ENCODE peak calls at places on chromosomes 1 and 21, in nine cellular contexts. X is adrenal gland, W is BJ, M is fibroblast of mammary gland, G is glutamatergic neuron, J is GM12864, B is heart left ventricle, V is dorsolateral prefrontal cortex, Z is OCI-LY7. R is an unnamed sample.

GRCh38 chr1:164440222-164440621 is 118.8 kb upstream of the PBX1 start:
- DNase-seq in X (peak; percentile 52), W (no peak), M (peak; percentile 24), G (no peak), J (no peak), B (peak; percentile 48), V (peak; percentile 17), Z (no peak), R (no peak)

GRCh38 chr1:218460367-218460766 is 115.2 kb downstream of the TGFB2 start:
- DNase-seq in X (no peak), W (peak; percentile 59), M (peak; percentile 55), G (no peak), J (no peak), B (peak; percentile 57), V (peak; percentile 25), Z (no peak), R (no peak)

GRCh38 chr1:67575861-67576260 is 109.1 kb upstream of the GADD45A start:
- DNase-seq in X (no peak), W (peak; percentile 58), M (peak; percentile 80), G (no peak), J (no peak), B (no peak), V (no peak), Z (no peak), R (no peak)

GRCh38 chr1:185488673-185489311 is 171.7 kb upstream of the IVNS1ABP start:
- DNase-seq in X (peak; percentile 76), W (no peak), M (no peak), G (no peak), J (no peak), B (no peak), V (no peak), Z (no peak), R (no peak)

GRCh38 chr21:27569091-27569490 is 602.2 kb upstream of the ADAMTS5 start:
- DNase-seq in X (no peak), W (no peak), M (peak; percentile 33), G (no peak), J (no peak), B (no peak), V (no peak), Z (no peak), R (no peak)

GRCh38 chr1:65209005-65209885 is 61.2 kb downstream of the AK4 start:
- DNase-seq in X (peak; percentile 17), W (no peak), M (peak; percentile 69), G (no peak), J (no peak), B (peak; percentile 39), V (no peak), Z (peak; percentile 36), R (peak; percentile 28)

GRCh38 chr21:17679002-17679600 is 66.4 kb upstream of the BTG3 start:
- DNase-seq in X (no peak), W (peak; percentile 16), M (peak; percentile 76), G (no peak), J (peak; percentile 60), B (peak; percentile 17), V (no peak), Z (peak; percentile 75), R (no peak)

GRCh38 chr1:3061566-3061965 is 7.4 kb upstream of the PRDM16 start:
- DNase-seq in X (no peak), W (no peak), M (no peak), G (no peak), J (no peak), B (no peak), V (no peak), Z (no peak), R (no peak)

GRCh38 chr1:59007820-59008598 is 224.2 kb upstream of the JUN start:
- DNase-seq in X (no peak), W (no peak), M (no peak), G (no peak), J (no peak), B (no peak), V (no peak), Z (no peak), R (no peak)

GRCh38 chr21:35045539-35046222 is 3.4 kb downstream of the RUNX1 start:
- DNase-seq in X (no peak), W (no peak), M (no peak), G (no peak), J (no peak), B (no peak), V (no peak), Z (no peak), R (no peak)

GRCh38 chr1:7228252-7228961 is 443.2 kb downstream of the CAMTA1 start:
- DNase-seq in X (no peak), W (no peak), M (no peak), G (no peak), J (no peak), B (no peak), V (no peak), Z (no peak), R (no peak)

GRCh38 chr21:46191257-46191685 is 7.0 kb upstream of the SPATC1L start:
- DNase-seq in X (peak; percentile 88), W (no peak), M (peak; percentile 90), G (no peak), J (no peak), B (no peak), V (no peak), Z (no peak), R (no peak)

GRCh38 chr1:230542681-230543080 is 99.6 kb upstream of the COG2 start:
- DNase-seq in X (no peak), W (no peak), M (no peak), G (no peak), J (no peak), B (no peak), V (no peak), Z (no peak), R (no peak)

GRCh38 chr1:57638239-57638638 is 214.4 kb upstream of the DAB1 start:
- DNase-seq in X (no peak), W (no peak), M (no peak), G (no peak), J (no peak), B (no peak), V (no peak), Z (no peak), R (no peak)

GRCh38 chr1:89657886-89658285 is 25.0 kb downstream of the LRRC8C start:
- DNase-seq in X (no peak), W (no peak), M (no peak), G (no peak), J (peak; percentile 37), B (no peak), V (no peak), Z (peak; percentile 29), R (no peak)

GRCh38 chr21:19321688-19322087 is 918.1 kb upstream of the TMPRSS15 start:
- DNase-seq in X (no peak), W (no peak), M (no peak), G (no peak), J (no peak), B (no peak), V (no peak), Z (no peak), R (no peak)

GRCh38 chr21:19326581-19327319 is 923.2 kb upstream of the TMPRSS15 start:
- DNase-seq in X (no peak), W (no peak), M (no peak), G (no peak), J (no peak), B (no peak), V (no peak), Z (no peak), R (no peak)

GRCh38 chr21:19322360-19322759 is 918.8 kb upstream of the TMPRSS15 start:
- DNase-seq in X (no peak), W (no peak), M (peak; percentile 0), G (no peak), J (no peak), B (no peak), V (no peak), Z (no peak), R (no peak)
- TF ChIP-seq CTCF in X (no peak), W (no peak), M (no peak), G (no peak), J (no peak), B (peak; percentile 10), V (peak; percentile 57), Z (peak; percentile 33), R (peak; percentile 53)

GRCh38 chr1:44705470-44705869 is 25.5 kb downstream of the RNU5D-1 start:
- DNase-seq in X (no peak), W (no peak), M (no peak), G (no peak), J (no peak), B (no peak), V (no peak), Z (no peak), R (no peak)

GRCh38 chr1:44705938-44706337 is 25.0 kb downstream of the RNU5D-1 start:
- DNase-seq in X (no peak), W (no peak), M (no peak), G (no peak), J (no peak), B (no peak), V (no peak), Z (no peak), R (no peak)

GRCh38 chr1:44707112-44707881 is 23.7 kb downstream of the RNU5D-1 start:
- DNase-seq in X (peak; percentile 33), W (peak; percentile 77), M (peak; percentile 97), G (no peak), J (no peak), B (no peak), V (no peak), Z (no peak), R (no peak)

GRCh38 chr1:44713321-44713781 is 17.6 kb downstream of the RNU5D-1 start:
- DNase-seq in X (no peak), W (no peak), M (no peak), G (no peak), J (no peak), B (no peak), V (no peak), Z (peak; percentile 93), R (no peak)

GRCh38 chr1:44707959-44708831 is 22.8 kb downstream of the RNU5D-1 start:
- DNase-seq in X (peak; percentile 37), W (no peak), M (peak; percentile 79), G (no peak), J (no peak), B (no peak), V (no peak), Z (peak; percentile 79), R (no peak)
- TF ChIP-seq CTCF in X (peak; percentile 40), W (peak; percentile 63), M (peak; percentile 72), G (peak; percentile 41), J (peak; percentile 69), B (peak; percentile 71), V (peak; percentile 52), Z (peak; percentile 97), R (peak; percentile 55)

GRCh38 chr1:38840281-38840680 is 19.3 kb downstream of the RRAGC start:
- DNase-seq in X (no peak), W (no peak), M (no peak), G (no peak), J (no peak), B (no peak), V (no peak), Z (no peak), R (no peak)

GRCh38 chr1:38848069-38848468 is 11.5 kb downstream of the RRAGC start:
- DNase-seq in X (no peak), W (no peak), M (no peak), G (no peak), J (peak; percentile 26), B (no peak), V (no peak), Z (peak; percentile 35), R (no peak)

GRCh38 chr1:38846210-38846609 is 13.4 kb downstream of the RRAGC start:
- DNase-seq in X (no peak), W (no peak), M (no peak), G (no peak), J (no peak), B (no peak), V (no peak), Z (no peak), R (no peak)
- TF ChIP-seq CTCF in X (no peak), W (no peak), M (no peak), G (no peak), J (no peak), B (no peak), V (no peak), Z (peak; percentile 14), R (no peak)

GRCh38 chr1:53328490-53329182 is 766 bp upstream of the LRP8 start:
- DNase-seq in X (no peak), W (no peak), M (no peak), G (no peak), J (no peak), B (no peak), V (peak; percentile 15), Z (peak; percentile 62), R (no peak)
- TF ChIP-seq CTCF in X (no peak), W (peak; percentile 24), M (no peak), G (peak; percentile 45), J (no peak), B (no peak), V (peak; percentile 10), Z (peak; percentile 35), R (peak; percentile 56)

R was measured in neural crest cell.